ENCODE peak calls at places on chromosomes 13 and 19, in nine cellular contexts. C is stimulated activated CD4-positive, alpha-beta T cell treated with anti-CD3 and anti-CD28 coated beads, TNF-alpha, amount 100 ng/mL, for 4 hours; M is naive B cell; W is Caco-2; S is Peyer's patch; U is retina; F is GM23248; X is fibroblast of pulmonary artery; D is GF-D8. O is an unnamed sample.
A peak's percentile ranks its signal among the peaks of the same experiment; 100 is the strongest.

GRCh38 chr13:110244096-110244830 is 62.7 kb downstream of the COL4A1 start:
- DNase-seq in M (no peak), X (no peak), W (no peak), D (no peak), C (no peak), S (no peak), U (no peak), F (peak; percentile 84), O (no peak)

GRCh38 chr13:89076622-89077021 is 1405.5 kb downstream of the SLITRK5 start:
- DNase-seq in F (no peak), U (no peak), S (no peak), C (no peak), M (no peak), X (no peak), D (no peak), W (no peak), O (no peak)

GRCh38 chr19:6501740-6502648 is at the start of gene TUBB4A:
- DNase-seq in F (no peak), C (peak; percentile 25), W (no peak), D (no peak), M (peak; percentile 28), S (peak; percentile 67), U (peak; percentile 68), X (no peak), O (no peak)

GRCh38 chr13:46006688-46007452 is 45.7 kb downstream of the ZC3H13 start:
- DNase-seq in X (no peak), D (no peak), F (peak; percentile 24), S (no peak), M (no peak), C (no peak), W (no peak), U (no peak), O (no peak)

GRCh38 chr13:44810067-44810840 is 179.0 kb downstream of the NUFIP1 start:
- DNase-seq in D (no peak), M (no peak), F (peak; percentile 20), S (peak; percentile 54), C (no peak), X (peak; percentile 48), W (no peak), U (no peak), O (peak; percentile 55)

GRCh38 chr13:74040200-74040599 is 94.0 kb downstream of the KLF12 start:
- DNase-seq in F (peak; percentile 38), W (peak; percentile 76), U (no peak), S (peak; percentile 77), C (no peak), X (peak; percentile 36), D (no peak), M (no peak), O (peak; percentile 45)

GRCh38 chr13:111503376-111503775 is 182.9 kb downstream of the TEX29 start:
- DNase-seq in S (no peak), D (no peak), W (no peak), X (no peak), C (no peak), U (no peak), F (no peak), M (no peak), O (no peak)

GRCh38 chr13:44637581-44637980 is 61.5 kb upstream of the TSC22D1 start:
- DNase-seq in U (no peak), X (no peak), C (no peak), S (no peak), F (no peak), W (no peak), D (no peak), M (no peak), O (no peak)

GRCh38 chr13:110106726-110107125 is 200.2 kb downstream of the COL4A1 start:
- DNase-seq in M (no peak), D (no peak), S (no peak), F (peak; percentile 55), W (no peak), X (peak; percentile 55), C (no peak), U (peak; percentile 2), O (no peak)